ENCODE peak calls at places on chromosomes 3 and 15, in five cellular contexts. One of them, this sample, is unnamed.

GRCh38 chr15:28954466-28955159 is 68.8 kb downstream of the APBA2 start:
- DNase-seq in nucleus accumbens: no peak
- DNase-seq in stimulated activated naive CD4-positive, alpha-beta T cell: no peak
- DNase-seq in PC-9: no peak
- DNase-seq in AG08396: no peak
- DNase-seq in this sample: no peak

GRCh38 chr15:56821721-56822425 is 88.6 kb upstream of the ZNF280D start:
- DNase-seq in PC-9: peak
- DNase-seq in nucleus accumbens: no peak
- DNase-seq in AG08396: peak
- DNase-seq in stimulated activated naive CD4-positive, alpha-beta T cell: peak
- DNase-seq in this sample: peak

GRCh38 chr15:50145451-50145872 is 26.4 kb upstream of the ATP8B4 start:
- DNase-seq in PC-9: peak
- DNase-seq in stimulated activated naive CD4-positive, alpha-beta T cell: peak
- DNase-seq in AG08396: peak
- DNase-seq in nucleus accumbens: no peak
- DNase-seq in this sample: no peak

GRCh38 chr3:140821493-140821892 is 120.1 kb upstream of the SLC25A36 start:
- DNase-seq in stimulated activated naive CD4-positive, alpha-beta T cell: no peak
- DNase-seq in PC-9: no peak
- DNase-seq in nucleus accumbens: no peak
- DNase-seq in AG08396: no peak
- DNase-seq in this sample: no peak

GRCh38 chr15:53535886-53536285 is 223.6 kb downstream of the WDR72 start:
- DNase-seq in PC-9: no peak
- DNase-seq in AG08396: no peak
- DNase-seq in stimulated activated naive CD4-positive, alpha-beta T cell: no peak
- DNase-seq in nucleus accumbens: no peak
- DNase-seq in this sample: no peak

GRCh38 chr3:183386651-183387050 is 41.8 kb downstream of the MCF2L2 start:
- DNase-seq in stimulated activated naive CD4-positive, alpha-beta T cell: no peak
- DNase-seq in nucleus accumbens: no peak
- DNase-seq in PC-9: no peak
- DNase-seq in AG08396: no peak
- DNase-seq in this sample: no peak

GRCh38 chr15:88983861-88984429 is 70.8 kb upstream of the MFGE8 start:
- DNase-seq in AG08396: no peak
- DNase-seq in stimulated activated naive CD4-positive, alpha-beta T cell: no peak
- DNase-seq in PC-9: no peak
- DNase-seq in nucleus accumbens: no peak
- DNase-seq in this sample: no peak

GRCh38 chr3:4680881-4681300 is 187.7 kb downstream of the ITPR1 start:
- DNase-seq in nucleus accumbens: no peak
- DNase-seq in stimulated activated naive CD4-positive, alpha-beta T cell: no peak
- DNase-seq in AG08396: peak
- DNase-seq in PC-9: no peak
- DNase-seq in this sample: no peak

GRCh38 chr3:156579427-156579851 is 24.5 kb upstream of the SSR3 start:
- DNase-seq in nucleus accumbens: no peak
- DNase-seq in stimulated activated naive CD4-positive, alpha-beta T cell: no peak
- DNase-seq in PC-9: no peak
- DNase-seq in AG08396: no peak
- DNase-seq in this sample: no peak

GRCh38 chr3:107988464-107989156 is 102.2 kb downstream of the CD47 start:
- DNase-seq in stimulated activated naive CD4-positive, alpha-beta T cell: no peak
- DNase-seq in AG08396: no peak
- DNase-seq in nucleus accumbens: no peak
- DNase-seq in PC-9: peak
- DNase-seq in this sample: no peak

GRCh38 chr3:193902557-193903256 is 233.2 kb upstream of the HES1 start:
- DNase-seq in PC-9: no peak
- DNase-seq in nucleus accumbens: no peak
- DNase-seq in stimulated activated naive CD4-positive, alpha-beta T cell: no peak
- DNase-seq in AG08396: no peak
- DNase-seq in this sample: no peak

GRCh38 chr3:126555795-126556636 is 2.7 kb downstream of the C3orf22 start:
- DNase-seq in stimulated activated naive CD4-positive, alpha-beta T cell: no peak
- DNase-seq in nucleus accumbens: no peak
- DNase-seq in AG08396: no peak
- DNase-seq in PC-9: no peak
- DNase-seq in this sample: no peak

GRCh38 chr15:36912311-36912712 is 188.0 kb downstream of the MEIS2 start:
- DNase-seq in stimulated activated naive CD4-positive, alpha-beta T cell: no peak
- DNase-seq in nucleus accumbens: no peak
- DNase-seq in AG08396: no peak
- DNase-seq in PC-9: peak
- DNase-seq in this sample: no peak

GRCh38 chr3:64445318-64446300 is 220.3 kb upstream of the PRICKLE2 start:
- DNase-seq in PC-9: no peak
- DNase-seq in nucleus accumbens: no peak
- DNase-seq in AG08396: peak
- DNase-seq in stimulated activated naive CD4-positive, alpha-beta T cell: no peak
- DNase-seq in this sample: peak

GRCh38 chr3:139302084-139302800 is 41.6 kb upstream of the MRPS22 start:
- DNase-seq in nucleus accumbens: no peak
- DNase-seq in stimulated activated naive CD4-positive, alpha-beta T cell: no peak
- DNase-seq in AG08396: peak
- DNase-seq in PC-9: peak
- DNase-seq in this sample: no peak

GRCh38 chr3:132352556-132353143 is 35.4 kb downstream of the ACP3 start:
- DNase-seq in PC-9: peak
- DNase-seq in AG08396: peak
- DNase-seq in nucleus accumbens: no peak
- DNase-seq in stimulated activated naive CD4-positive, alpha-beta T cell: peak
- DNase-seq in this sample: peak

GRCh38 chr3:195921334-195921771 is 13.0 kb upstream of the TNK2 start:
- DNase-seq in nucleus accumbens: no peak
- DNase-seq in PC-9: no peak
- DNase-seq in stimulated activated naive CD4-positive, alpha-beta T cell: no peak
- DNase-seq in AG08396: no peak
- DNase-seq in this sample: no peak

GRCh38 chr3:13336592-13336991 is 83.5 kb downstream of the NUP210 start:
- DNase-seq in nucleus accumbens: no peak
- DNase-seq in stimulated activated naive CD4-positive, alpha-beta T cell: no peak
- DNase-seq in PC-9: no peak
- DNase-seq in AG08396: no peak
- DNase-seq in this sample: no peak

GRCh38 chr3:174784206-174784934 is 74.8 kb upstream of the NAALADL2 start:
- DNase-seq in PC-9: no peak
- DNase-seq in AG08396: no peak
- DNase-seq in nucleus accumbens: no peak
- DNase-seq in stimulated activated naive CD4-positive, alpha-beta T cell: no peak
- DNase-seq in this sample: no peak

GRCh38 chr15:55868707-55869106 is 124.7 kb downstream of the NEDD4 start:
- DNase-seq in nucleus accumbens: no peak
- DNase-seq in PC-9: no peak
- DNase-seq in AG08396: no peak
- DNase-seq in stimulated activated naive CD4-positive, alpha-beta T cell: no peak
- DNase-seq in this sample: no peak

GRCh38 chr3:85164446-85164845 is 205.7 kb downstream of the CADM2 start:
- DNase-seq in stimulated activated naive CD4-positive, alpha-beta T cell: no peak
- DNase-seq in nucleus accumbens: no peak
- DNase-seq in PC-9: no peak
- DNase-seq in AG08396: no peak
- DNase-seq in this sample: no peak